ENCODE peak calls at places on chromosomes 3 and 15, in eight cellular contexts. I, X, Y, N, K, D, H and V are unnamed samples.

GRCh38 chr3:187593347-187593850 is 76.8 kb downstream of the SST start:
- DNase-seq in K (no peak), X (no peak), D (no peak), H (no peak), N (no peak), Y (no peak), I (no peak), V (no peak)

GRCh38 chr3:185103359-185104127 is 49.3 kb downstream of the C3orf70 start:
- DNase-seq in N (no peak), Y (no peak), D (no peak), I (no peak), X (no peak), H (no peak), K (no peak), V (no peak)

GRCh38 chr3:8608041-8608790 is 36.4 kb downstream of the SSUH2 start:
- DNase-seq in H (no peak), Y (no peak), K (no peak), N (no peak), D (no peak), X (no peak), I (no peak), V (no peak)

GRCh38 chr3:129022114-129022994 is 21.2 kb downstream of the EFCC1 start:
- DNase-seq in I (no peak), N (peak; percentile 84), D (peak; percentile 68), K (peak; percentile 58), H (no peak), Y (peak; percentile 90), X (no peak), V (peak; percentile 53)

GRCh38 chr3:97009427-97010019 is 195.1 kb downstream of the EPHA6 start:
- DNase-seq in D (no peak), X (no peak), N (no peak), K (no peak), I (peak; percentile 23), Y (no peak), H (no peak), V (no peak)

GRCh38 chr3:100080573-100080972 is 33.7 kb downstream of the FILIP1L start:
- DNase-seq in D (no peak), Y (no peak), X (no peak), N (no peak), I (no peak), K (no peak), H (no peak), V (no peak)

GRCh38 chr3:13006216-13006990 is 66.8 kb downstream of the IQSEC1 start:
- DNase-seq in I (no peak), X (peak; percentile 40), Y (no peak), K (no peak), D (no peak), N (no peak), H (no peak), V (no peak)

GRCh38 chr3:141795719-141796435 is 32.7 kb downstream of the GRK7 start:
- DNase-seq in X (no peak), D (peak; percentile 44), N (peak; percentile 85), Y (peak; percentile 65), H (no peak), K (peak; percentile 56), I (no peak), V (no peak)

GRCh38 chr15:60477991-60478632 is 830 bp downstream of the ICE2 start:
- DNase-seq in N (no peak), D (no peak), X (no peak), H (no peak), Y (no peak), K (no peak), I (peak; percentile 24), V (no peak)

GRCh38 chr3:55487376-55488241 is 503 bp upstream of the WNT5A start:
- DNase-seq in I (peak; percentile 57), K (no peak), D (no peak), N (peak; percentile 74), X (peak; percentile 61), Y (peak; percentile 22), H (no peak), V (no peak)

GRCh38 chr15:31206386-31207174 is 105.1 kb upstream of the TRPM1 start:
- DNase-seq in N (no peak), D (no peak), X (no peak), I (no peak), Y (no peak), K (peak; percentile 12), H (no peak), V (no peak)

GRCh38 chr15:68691667-68692066 is 112.9 kb downstream of the CORO2B start:
- DNase-seq in D (no peak), X (no peak), I (peak; percentile 30), N (peak; percentile 36), K (no peak), Y (no peak), H (no peak), V (no peak)

GRCh38 chr3:141385386-141386079 is 17.2 kb downstream of the ZBTB38 start:
- DNase-seq in D (no peak), I (no peak), K (no peak), H (no peak), X (no peak), N (no peak), Y (no peak), V (no peak)

GRCh38 chr3:11917051-11917450 is 70.4 kb upstream of the TAMM41 start:
- DNase-seq in N (no peak), H (no peak), Y (no peak), X (no peak), D (no peak), I (no peak), K (no peak), V (no peak)

GRCh38 chr3:39434574-39434973 is 28.1 kb downstream of the RPSA start:
- DNase-seq in X (no peak), H (no peak), Y (no peak), D (no peak), I (no peak), N (no peak), K (no peak), V (no peak)

GRCh38 chr15:68442041-68442440 is 10.1 kb upstream of the ITGA11 start:
- DNase-seq in D (peak; percentile 27), K (peak; percentile 45), X (no peak), I (no peak), H (no peak), N (peak; percentile 58), Y (no peak), V (no peak)

GRCh38 chr3:105868450-105868744 is 415 bp downstream of the CBLB start:
- DNase-seq in K (peak; percentile 74), H (no peak), D (peak; percentile 62), Y (peak; percentile 65), X (peak; percentile 79), N (peak; percentile 78), I (peak; percentile 78), V (no peak)

GRCh38 chr15:70761931-70762468 is 1.4 kb downstream of the UACA start:
- DNase-seq in X (no peak), D (no peak), N (no peak), Y (no peak), K (no peak), I (no peak), H (no peak), V (no peak)

GRCh38 chr3:141368062-141368924 is at the start of gene ZBTB38:
- DNase-seq in D (peak; percentile 93), N (peak; percentile 94), I (peak; percentile 96), X (peak; percentile 91), K (peak; percentile 96), H (no peak), Y (peak; percentile 88), V (peak; percentile 87)

GRCh38 chr3:13578246-13578645 is 29.3 kb downstream of the FBLN2 start:
- DNase-seq in I (no peak), D (no peak), X (no peak), N (no peak), K (no peak), H (no peak), Y (no peak), V (no peak)

DNA sequence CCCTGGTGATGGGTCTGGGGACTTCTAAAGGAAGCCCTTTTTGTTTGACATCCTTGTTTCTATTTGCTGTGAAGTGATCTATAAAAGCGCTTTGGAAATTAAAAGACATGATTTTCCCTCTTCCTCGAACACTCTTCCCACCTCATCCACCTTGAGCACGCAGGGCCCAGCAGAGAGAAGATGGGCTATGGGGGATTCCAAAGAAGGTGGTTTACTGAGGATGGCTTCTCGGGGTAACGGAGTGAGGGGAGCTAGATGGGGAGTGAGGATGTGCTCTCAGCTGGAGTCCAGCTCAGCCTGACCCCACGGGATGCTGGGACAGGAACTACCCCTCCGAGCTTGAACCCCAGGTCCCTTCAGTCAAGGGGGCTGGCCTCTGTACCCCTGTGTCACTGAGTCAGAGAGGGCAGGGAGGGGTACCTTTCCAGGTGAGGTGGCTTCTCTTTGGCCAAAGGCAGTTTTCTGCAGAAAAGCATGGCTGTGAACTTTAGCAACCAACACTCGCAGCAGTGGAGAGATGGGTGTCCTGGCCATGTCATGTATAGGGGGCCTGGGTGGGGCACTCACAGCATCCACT is 180.7 kb upstream of the SMAD3 start:
- DNase-seq in N (no peak), Y (no peak), D (no peak), H (no peak), K (peak; percentile 19), I (no peak), X (no peak), V (no peak)
- H3K4me3 ChIP-seq in N (no peak overlapping the region), Y (no peak overlapping the region), D (no peak overlapping the region), H (no peak overlapping the region), K (no peak overlapping the region), I (no peak overlapping the region), X (no peak overlapping the region), V (no peak overlapping the region)

GRCh38 chr3:170909129-170909903 is 879 bp upstream of the EIF5A2 start:
- DNase-seq in K (no peak), X (no peak), N (no peak), Y (no peak), D (no peak), I (peak; percentile 8), H (no peak), V (peak; percentile 89)
- H3K27ac ChIP-seq in K (no peak overlapping the region), X (no peak overlapping the region), N (no peak overlapping the region), Y (peak overlapping the region; percentile 73), D (peak overlapping the region; percentile 13), I (peak overlapping the region; percentile 24), H (no peak overlapping the region), V (peak overlapping the region; percentile 84)

GRCh38 chr3:25782938-25783660 is at the start of gene NGLY1:
- DNase-seq in N (peak; percentile 93), H (peak; percentile 81), X (peak; percentile 90), Y (peak; percentile 86), K (peak; percentile 82), D (peak; percentile 81), I (peak; percentile 93), V (peak; percentile 36)
- TF ChIP-seq CTCF in N (peak; percentile 10), H (no peak), X (peak; percentile 64), Y (peak; percentile 50), K (peak; percentile 16), D (no peak), I (no peak), V (no peak)

GRCh38 chr3:112594856-112595255 is 33.0 kb downstream of the SLC35A5 start:
- DNase-seq in D (no peak), Y (no peak), I (no peak), N (no peak), H (no peak), K (no peak), X (no peak), V (no peak)
- H3K4me3 ChIP-seq in D (no peak overlapping the region), Y (no peak overlapping the region), I (no peak overlapping the region), N (no peak overlapping the region), H (no peak overlapping the region), K (no peak overlapping the region), X (no peak overlapping the region), V (no peak overlapping the region)